ENCODE peak calls at places on chromosomes 16 and 17, in six cellular contexts. F is endothelial cell, M is left ventricle myocardium inferior, U is mesothelial cell of epicardium, A is neural crest cell, I is psoas muscle. T is an unnamed sample.

GRCh38 chr17:58399974-58400373 is 17.4 kb downstream of the RNF43 start:
- DNase-seq in F (no peak), M (no peak), U (no peak), A (no peak), I (no peak), T (no peak)

GRCh38 chr16:83470406-83470805 is 337.4 kb upstream of the HSBP1 start:
- DNase-seq in F (no peak), M (no peak), U (no peak), A (no peak), I (no peak), T (no peak)

GRCh38 chr16:57908409-57908987 is 62.4 kb downstream of the CNGB1 start:
- DNase-seq in F (no peak), M (no peak), U (no peak), A (no peak), I (no peak), T (no peak)

GRCh38 chr16:14493791-14494190 is 136.3 kb downstream of the PARN start:
- DNase-seq in F (no peak), M (no peak), U (no peak), A (no peak), I (no peak), T (no peak)

GRCh38 chr17:82302991-82303943 is 14.1 kb downstream of the CD7 start:
- DNase-seq in F (no peak), M (no peak), U (no peak), A (no peak), I (no peak), T (no peak)

GRCh38 chr17:74282587-74283370 is 8.7 kb downstream of the DNAI2 start:
- DNase-seq in F (no peak), M (no peak), U (no peak), A (no peak), I (no peak), T (no peak)

GRCh38 chr16:31452631-31453106 is 6.6 kb upstream of the ARMC5 start:
- DNase-seq in F (no peak), M (no peak), U (no peak), A (no peak), I (peak), T (no peak)

GRCh38 chr17:8742828-8743227 is 1.8 kb downstream of the CCDC42 start:
- DNase-seq in F (no peak), M (no peak), U (no peak), A (no peak), I (no peak), T (no peak)

GRCh38 chr17:70621593-70621992 is 452.3 kb downstream of the KCNJ2 start:
- DNase-seq in F (no peak), M (no peak), U (no peak), A (no peak), I (no peak), T (no peak)

GRCh38 chr17:63774141-63774981 is at the start of gene DDX42:
- DNase-seq in F (peak), M (peak), U (peak), A (peak), I (peak), T (peak)

GRCh38 chr17:21376835-21377690 is 906 bp downstream of the KCNJ12 start:
- DNase-seq in F (peak), M (no peak), U (peak), A (no peak), I (peak), T (no peak)

GRCh38 chr17:28975031-28975430 is 23.7 kb upstream of the PHF12 start:
- DNase-seq in F (no peak), M (no peak), U (no peak), A (no peak), I (no peak), T (no peak)

GRCh38 chr17:74402070-74402469 is 29.8 kb upstream of the GPRC5C start:
- DNase-seq in F (no peak), M (no peak), U (no peak), A (no peak), I (no peak), T (no peak)

GRCh38 chr17:78522031-78522809 is 55.0 kb downstream of the DNAH17 start:
- DNase-seq in F (no peak), M (no peak), U (no peak), A (no peak), I (no peak), T (no peak)

GRCh38 chr17:79362996-79363305 is 247.9 kb downstream of the RBFOX3 start:
- DNase-seq in F (no peak), M (no peak), U (no peak), A (no peak), I (peak), T (no peak)

GRCh38 chr17:75549246-75550138 is 24.0 kb downstream of the LLGL2 start:
- DNase-seq in F (no peak), M (no peak), U (no peak), A (no peak), I (no peak), T (no peak)

GRCh38 chr17:29613371-29613837 is 9.3 kb downstream of the CORO6 start:
- DNase-seq in F (peak), M (peak), U (peak), A (peak), I (peak), T (no peak)

GRCh38 chr16:29842732-29843346 is 20.2 kb downstream of the CDIPT start:
- DNase-seq in F (no peak), M (no peak), U (no peak), A (no peak), I (no peak), T (no peak)
- TF ChIP-seq CTCF in F (no peak), M (no peak), U (no peak), A (no peak), I (no peak), T (no peak)

DNA sequence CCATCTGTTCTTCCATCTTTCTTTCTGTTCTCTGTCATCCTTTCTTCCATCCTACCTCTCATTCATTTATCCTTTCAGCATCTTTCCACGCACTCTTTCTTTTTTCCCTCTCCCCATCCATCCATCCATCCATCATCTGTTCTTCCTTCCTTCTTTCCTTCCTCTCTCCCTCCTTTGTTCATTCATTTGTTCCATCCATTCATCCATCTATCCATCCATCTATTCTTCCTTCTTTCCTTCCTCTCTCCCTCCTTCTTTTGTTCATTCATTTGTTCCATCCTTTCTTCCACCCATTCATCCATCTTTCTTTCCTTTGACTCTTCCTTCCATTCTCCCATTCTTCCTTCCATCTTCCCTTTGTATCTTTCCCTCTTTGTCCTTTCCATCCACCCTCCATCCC is 39.2 kb downstream of the ARHGAP23 start:
- DNase-seq in F (no peak), M (no peak), U (no peak), A (no peak), I (no peak), T (no peak)
- TF ChIP-seq CTCF in F (no peak), M (no peak), U (no peak), A (no peak), I (no peak), T (no peak)

GRCh38 chr17:43142153-43142552 is 17.0 kb upstream of the BRCA1 start:
- DNase-seq in F (no peak), M (no peak), U (no peak), A (no peak), I (no peak), T (no peak)
- TF ChIP-seq CTCF in F (no peak), M (no peak), U (no peak), A (no peak), I (no peak), T (no peak)

GRCh38 chr17:34369571-34369970 is 6.5 kb upstream of the CCL1 start:
- DNase-seq in F (no peak), M (no peak), U (peak), A (no peak), I (no peak), T (no peak)

GRCh38 chr17:34369196-34369500 is 6.1 kb upstream of the CCL1 start:
- DNase-seq in F (no peak), M (no peak), U (peak), A (no peak), I (no peak), T (no peak)

GRCh38 chr17:34371405-34371804 is 8.4 kb upstream of the CCL1 start:
- DNase-seq in F (no peak), M (no peak), U (no peak), A (no peak), I (no peak), T (peak)

GRCh38 chr17:34370997-34371395 is 8.0 kb upstream of the CCL1 start:
- DNase-seq in F (no peak), M (no peak), U (peak), A (no peak), I (no peak), T (peak)

DNA sequence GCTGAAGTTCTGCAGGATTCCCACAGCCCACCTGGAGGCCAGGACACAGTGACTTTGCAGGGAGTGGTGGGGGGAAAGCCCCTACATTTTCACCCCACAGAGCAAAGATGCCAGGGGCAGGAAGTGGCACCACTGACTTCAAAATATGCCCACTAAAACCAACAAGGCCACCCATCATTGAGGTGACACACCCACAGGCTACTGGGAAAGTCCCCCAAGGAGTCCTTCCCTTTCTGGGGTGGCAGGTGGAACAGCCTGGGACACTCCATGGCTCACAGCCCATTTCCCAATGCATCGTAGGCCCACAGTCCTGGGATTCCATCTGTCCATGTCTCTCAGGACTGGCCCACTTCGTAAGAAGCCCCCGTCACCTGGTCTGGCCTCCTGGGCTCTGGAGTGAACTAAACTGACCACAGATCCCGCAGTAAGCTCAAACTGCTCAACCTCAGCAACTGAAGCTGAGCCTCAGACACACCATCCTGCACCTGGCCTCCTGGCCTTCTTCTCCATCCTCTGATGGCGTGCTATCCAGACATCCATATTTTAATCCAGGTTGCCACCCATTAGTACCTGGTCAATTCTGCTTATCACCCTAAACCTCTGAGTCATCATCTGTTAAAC is 7.5 kb upstream of the CCL1 start:
- DNase-seq in F (no peak), M (no peak), U (no peak), A (no peak), I (no peak), T (peak)
- TF ChIP-seq CTCF in F (no peak), M (no peak), U (no peak), A (no peak), I (no peak), T (no peak)